ENCODE peak calls at places on chromosome 17, in seven cellular contexts. J, Q, O, Y, W, X and T are unnamed samples.

GRCh38 chr17:28646039-28646754 is 1.2 kb upstream of the BLTP2 start:
- DNase-seq in J (no peak), Q (no peak), O (no peak), Y (peak; percentile 81), W (no peak), X (peak; percentile 54), T (no peak)

GRCh38 chr17:65231662-65232335 is 94.6 kb downstream of the RGS9 start:
- DNase-seq in J (peak; percentile 60), Q (peak; percentile 37), O (peak; percentile 85), Y (peak; percentile 71), W (peak; percentile 12), X (peak; percentile 51), T (no peak)

GRCh38 chr17:51435641-51436091 is 175.3 kb downstream of the UTP18 start:
- DNase-seq in J (peak; percentile 59), Q (peak; percentile 80), O (peak; percentile 59), Y (peak; percentile 54), W (no peak), X (peak; percentile 89), T (no peak)

GRCh38 chr17:29617125-29617480 is 5.6 kb downstream of the CORO6 start:
- DNase-seq in J (peak; percentile 82), Q (peak; percentile 83), O (peak; percentile 71), Y (peak; percentile 74), W (no peak), X (peak; percentile 83), T (peak; percentile 44)

GRCh38 chr17:1232786-1233185 is 37.5 kb upstream of the BHLHA9 start:
- DNase-seq in J (no peak), Q (no peak), O (no peak), Y (no peak), W (no peak), X (no peak), T (no peak)

GRCh38 chr17:42421479-42422332 is 1.4 kb downstream of the CAVIN1 start:
- DNase-seq in J (peak; percentile 52), Q (peak; percentile 28), O (peak; percentile 36), Y (peak; percentile 48), W (no peak), X (no peak), T (no peak)

GRCh38 chr17:78670850-78671291 is 93.7 kb upstream of the DNAH17 start:
- DNase-seq in J (no peak), Q (no peak), O (no peak), Y (no peak), W (no peak), X (no peak), T (no peak)

GRCh38 chr17:75685508-75685907 is 18.4 kb downstream of the SAP30BP start:
- DNase-seq in J (no peak), Q (no peak), O (no peak), Y (no peak), W (no peak), X (no peak), T (no peak)

GRCh38 chr17:51992864-51993413 is 165.6 kb downstream of the CA10 start:
- DNase-seq in J (no peak), Q (no peak), O (no peak), Y (no peak), W (no peak), X (no peak), T (no peak)

GRCh38 chr17:42027961-42028790 is 8.3 kb downstream of the NKIRAS2 start:
- DNase-seq in J (no peak), Q (peak; percentile 54), O (peak; percentile 46), Y (no peak), W (no peak), X (peak; percentile 43), T (no peak)

DNA sequence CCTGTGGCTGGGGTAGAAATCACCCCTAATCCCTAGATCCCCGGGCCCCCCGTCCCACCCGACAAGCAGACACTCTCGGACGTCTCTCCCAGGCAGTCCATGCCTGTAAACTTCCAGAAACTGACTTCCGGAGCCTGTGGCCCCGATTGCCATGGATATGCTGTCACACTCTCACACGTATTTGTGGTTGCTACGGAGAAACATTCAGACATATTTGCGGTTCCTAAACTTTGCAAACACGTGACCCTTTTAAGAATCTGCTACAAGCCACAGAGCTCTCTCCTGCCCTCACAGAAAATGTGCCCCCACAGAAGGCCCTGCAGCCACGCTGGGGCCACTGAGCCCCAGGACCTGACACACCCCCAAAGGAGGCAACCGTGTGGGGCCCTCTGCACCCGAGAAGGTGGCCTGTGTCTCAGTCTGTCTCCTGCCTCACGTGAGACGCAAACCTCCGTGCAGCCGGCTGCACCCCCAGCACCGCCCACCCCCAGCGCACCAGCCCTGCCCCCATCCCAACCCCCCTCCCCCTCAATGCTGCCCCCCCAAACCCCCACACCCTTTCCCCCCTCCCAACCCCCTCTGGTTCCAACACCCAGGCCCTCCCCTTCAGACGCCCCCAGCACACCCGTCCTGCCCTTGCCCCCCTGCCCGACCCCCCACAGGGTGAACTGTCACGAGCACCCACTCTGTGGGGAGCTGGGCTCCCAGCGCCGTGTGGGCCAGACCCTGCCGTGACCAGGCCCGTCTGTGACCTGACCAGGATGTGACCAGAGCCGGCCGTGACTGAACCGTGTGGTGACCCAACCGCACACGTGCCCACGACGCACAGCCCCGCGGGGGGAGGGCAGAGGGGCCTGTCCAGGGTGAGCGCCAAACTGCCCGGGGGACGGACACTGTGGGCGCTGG is 66.3 kb upstream of the METRNL start:
- DNase-seq in J (no peak), Q (no peak), O (no peak), Y (no peak), W (no peak), X (no peak), T (no peak)
- H3K36me3 ChIP-seq in J (no peaks in the 10 kb centered on the region), Q (no peaks in the 10 kb centered on the region), O (no peaks in the 10 kb centered on the region), Y (no peaks in the 10 kb centered on the region), W (no peaks in the 10 kb centered on the region), X (no peaks in the 10 kb centered on the region), T (peaks cover 5% of the 10 kb centered on the region)

GRCh38 chr17:36486204-36487194 is at the start of gene ZNHIT3:
- DNase-seq in J (peak; percentile 94), Q (peak; percentile 93), O (peak; percentile 96), Y (peak; percentile 92), W (peak; percentile 80), X (peak; percentile 94), T (peak; percentile 44)
- H3K27ac ChIP-seq in J (peak within 1 kb of the TSS; percentile 73), Q (peak within 1 kb of the TSS; percentile 90), O (peak within 1 kb of the TSS; percentile 82), Y (peak within 1 kb of the TSS; percentile 70), W (peak within 1 kb of the TSS; percentile 71), X (peak within 1 kb of the TSS; percentile 63), T (peak within 1 kb of the TSS; percentile 84)

DNA sequence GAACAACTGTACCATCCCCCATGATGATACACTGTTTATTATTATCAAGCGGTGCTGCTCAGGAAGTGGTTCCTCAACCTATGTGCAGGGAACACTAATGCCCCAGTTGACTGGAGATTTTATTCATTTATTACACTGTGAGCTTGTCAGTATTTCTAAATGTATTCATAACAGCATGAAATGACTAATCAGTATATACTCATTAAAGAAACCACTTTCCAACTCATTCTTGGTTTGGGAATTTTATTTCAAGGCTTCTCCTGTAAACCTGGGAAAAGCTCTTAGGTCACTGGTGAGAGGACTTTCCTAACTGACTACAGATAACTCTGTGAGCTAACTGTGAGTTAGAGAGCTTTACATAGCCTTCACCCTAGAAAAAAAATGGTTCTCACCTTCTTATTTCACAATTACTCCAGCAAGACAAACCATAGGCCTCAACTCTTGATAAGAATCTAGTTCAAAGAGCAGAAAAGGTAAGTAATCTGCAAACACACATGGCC is 42.5 kb downstream of the NXPH3 start:
- DNase-seq in J (no peak), Q (no peak), O (no peak), Y (no peak), W (no peak), X (no peak), T (no peak)
- H3K36me3 ChIP-seq in J (peaks cover 27% of the 10 kb centered on the region), Q (peaks cover 47% of the 10 kb centered on the region), O (peaks cover 45% of the 10 kb centered on the region), Y (no peaks in the 10 kb centered on the region), W (peaks cover 16% of the 10 kb centered on the region), X (no peaks in the 10 kb centered on the region), T (peaks cover 99% of the 10 kb centered on the region)

DNA sequence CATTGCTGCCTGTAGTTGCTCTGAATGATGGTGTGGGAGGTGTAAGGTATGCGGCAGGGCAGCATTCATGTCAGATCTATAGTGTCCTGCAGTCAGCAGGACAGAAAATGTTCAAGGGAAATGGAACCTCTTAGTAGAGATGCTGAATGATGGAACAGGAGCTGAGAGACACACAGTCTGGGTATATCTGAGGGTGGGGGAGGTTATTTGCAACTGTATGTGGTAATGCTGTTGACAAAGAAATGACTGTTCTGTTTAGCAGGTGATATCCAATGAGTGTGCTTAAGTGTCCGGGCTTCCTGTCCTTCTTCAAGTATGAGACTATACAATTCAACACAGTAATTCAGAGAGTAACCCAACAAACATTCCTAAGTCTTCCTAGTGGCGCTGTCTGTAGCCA is 46.6 kb downstream of the STH start:
- DNase-seq in J (no peak), Q (no peak), O (no peak), Y (no peak), W (no peak), X (no peak), T (no peak)
- H3K27ac ChIP-seq in J (no peak overlapping the region), Q (peak overlapping the region; percentile 42), O (peak overlapping the region; percentile 78), Y (no peak overlapping the region), W (no peak overlapping the region), X (peak overlapping the region; percentile 31), T (no peak overlapping the region)

GRCh38 chr17:63754046-63754445 is 12.4 kb upstream of the STRADA start:
- DNase-seq in J (no peak), Q (no peak), O (no peak), Y (no peak), W (no peak), X (no peak), T (no peak)

GRCh38 chr17:63752707-63753106 is 11.1 kb upstream of the STRADA start:
- DNase-seq in J (no peak), Q (no peak), O (no peak), Y (no peak), W (no peak), X (no peak), T (no peak)

GRCh38 chr17:63753215-63753614 is 11.6 kb upstream of the STRADA start:
- DNase-seq in J (no peak), Q (no peak), O (no peak), Y (no peak), W (no peak), X (no peak), T (no peak)

DNA sequence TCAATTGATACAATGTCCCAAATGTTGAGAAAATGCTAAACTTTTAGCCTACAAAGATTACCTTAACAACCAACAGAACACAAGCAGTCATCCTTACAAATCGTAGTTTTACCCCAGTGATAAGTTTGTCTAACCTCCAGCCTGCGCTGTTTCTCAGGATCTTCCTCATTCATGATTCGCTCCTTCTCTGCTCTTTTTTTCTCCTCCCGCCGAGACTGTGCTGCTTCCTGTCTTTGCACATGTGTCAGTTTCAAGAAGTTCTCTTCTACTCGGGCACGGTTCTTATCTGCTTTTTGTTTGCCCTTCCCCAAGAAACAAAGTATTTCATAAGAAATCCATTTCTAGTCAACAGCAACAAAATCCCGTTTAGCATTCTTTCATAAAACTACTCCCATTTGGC is 10.2 kb upstream of the STRADA start:
- DNase-seq in J (no peak), Q (no peak), O (no peak), Y (no peak), W (no peak), X (peak; percentile 21), T (no peak)
- H3K36me3 ChIP-seq in J (peaks cover 28% of the 10 kb centered on the region), Q (peaks cover 49% of the 10 kb centered on the region), O (peaks cover 50% of the 10 kb centered on the region), Y (no peaks in the 10 kb centered on the region), W (peaks cover 5% of the 10 kb centered on the region), X (peaks cover 5% of the 10 kb centered on the region), T (peaks cover 18% of the 10 kb centered on the region)

GRCh38 chr17:80631142-80632045 is 86.8 kb downstream of the RPTOR start:
- DNase-seq in J (no peak), Q (no peak), O (no peak), Y (no peak), W (no peak), X (no peak), T (no peak)
- H3K27ac ChIP-seq in J (no peak overlapping the region), Q (no peak overlapping the region), O (no peak overlapping the region), Y (no peak overlapping the region), W (no peak overlapping the region), X (no peak overlapping the region), T (no peak overlapping the region)